ENCODE peak calls at places on chromosome 14, in ten cellular contexts. P, Y, I, W, H, K, B, J, A and Q are unnamed samples. For H3K36me3 and H3K4me1, the result is how much of the 10 kb centered on the place peaks cover.

GRCh38 chr14:73633115-73633514 is 11.7 kb upstream of the DNAL1 start:
- DNase-seq in A (no peak), I (no peak), Y (no peak), H (no peak), J (no peak), B (no peak), K (no peak), P (no peak), W (no peak), Q (no peak)

GRCh38 chr14:80055912-80056801 is 155.1 kb downstream of the DIO2 start:
- DNase-seq in P (no peak), Y (no peak), H (peak), J (peak), B (peak), A (no peak), K (no peak), W (no peak), I (peak), Q (peak)

GRCh38 chr14:51395361-51395849 is 155.4 kb downstream of the TMX1 start:
- DNase-seq in B (peak), H (peak), P (peak), J (peak), I (peak), Y (no peak), W (peak), A (no peak), K (no peak), Q (peak)

GRCh38 chr14:26594148-26594547 is 3.7 kb downstream of the NOVA1 start:
- DNase-seq in Y (no peak), J (peak), I (no peak), B (peak), H (no peak), W (no peak), A (no peak), K (no peak), P (no peak), Q (no peak)

GRCh38 chr14:72608391-72609204 is 285.3 kb downstream of the DPF3 start:
- DNase-seq in W (no peak), B (peak), H (no peak), I (peak), Y (no peak), P (no peak), A (no peak), K (peak), J (peak), Q (no peak)

GRCh38 chr14:20602583-20602982 is 11.4 kb upstream of the RNASE12 start:
- DNase-seq in W (no peak), Y (no peak), J (no peak), P (no peak), H (no peak), A (no peak), I (no peak), B (no peak), K (no peak), Q (no peak)

GRCh38 chr14:51139221-51139681 is 44.3 kb upstream of the TRIM9 start:
- DNase-seq in K (no peak), B (no peak), H (no peak), I (peak), A (no peak), P (no peak), W (no peak), Y (no peak), J (peak), Q (no peak)

GRCh38 chr14:77270361-77271112 is 469 bp downstream of the NGB start:
- DNase-seq in B (no peak), W (no peak), H (no peak), P (peak), K (no peak), Y (no peak), A (no peak), I (no peak), J (no peak), Q (no peak)

GRCh38 chr14:95293474-95293873 is 26.2 kb downstream of the CLMN start:
- DNase-seq in J (no peak), B (no peak), K (no peak), A (no peak), Y (no peak), I (no peak), W (no peak), P (no peak), H (no peak), Q (no peak)

GRCh38 chr14:60197629-60198318 is 32.6 kb upstream of the DHRS7 start:
- DNase-seq in Y (no peak), I (peak), H (no peak), P (peak), K (no peak), W (no peak), J (no peak), A (no peak), B (no peak), Q (no peak)

GRCh38 chr14:81766597-81766996 is 232.9 kb upstream of the SEL1L start:
- DNase-seq in J (no peak), I (no peak), P (no peak), H (no peak), K (no peak), B (no peak), W (no peak), Y (no peak), A (no peak), Q (no peak)

GRCh38 chr14:79842270-79842669 is 369.0 kb downstream of the DIO2 start:
- DNase-seq in A (no peak), B (peak), I (peak), Y (no peak), W (no peak), H (peak), P (no peak), J (peak), K (peak), Q (no peak)

GRCh38 chr14:58718226-58718625 is 80.5 kb downstream of the DACT1 start:
- DNase-seq in H (no peak), P (no peak), J (no peak), K (no peak), Y (no peak), W (no peak), I (no peak), A (no peak), B (no peak), Q (no peak)

GRCh38 chr14:100417466-100417865 is 94.3 kb downstream of the SLC25A47 start:
- DNase-seq in A (no peak), Y (no peak), I (peak), P (no peak), J (peak), B (peak), H (peak), W (no peak), K (peak), Q (peak)

GRCh38 chr14:45118594-45118993 is 15.7 kb downstream of the FKBP3 start:
- DNase-seq in A (no peak), K (no peak), P (no peak), Y (no peak), W (no peak), H (no peak), I (no peak), J (no peak), B (no peak), Q (no peak)
- H3K36me3 ChIP-seq in A (under half), K (half or more), P (under half), Y (under half), W (under half), H (half or more), I (under half), J (under half), B (half or more), Q (half or more)

GRCh38 chr14:35335388-35336092 is 43.4 kb downstream of the PSMA6 start:
- DNase-seq in W (no peak), H (no peak), I (no peak), J (peak), Y (no peak), B (no peak), A (no peak), K (no peak), P (peak), Q (no peak)

GRCh38 chr14:35331605-35332516 is 39.7 kb downstream of the PSMA6 start:
- DNase-seq in Y (no peak), W (no peak), H (no peak), J (peak), K (no peak), A (no peak), B (no peak), I (peak), P (peak), Q (no peak)

GRCh38 chr14:35333797-35334743 is 41.9 kb downstream of the PSMA6 start:
- DNase-seq in K (no peak), H (no peak), P (no peak), I (no peak), Y (no peak), B (no peak), W (no peak), A (peak), J (no peak), Q (no peak)

GRCh38 chr14:35333347-35333730 is 41.2 kb downstream of the PSMA6 start:
- DNase-seq in K (no peak), I (no peak), B (no peak), J (no peak), A (no peak), Y (no peak), H (no peak), P (no peak), W (no peak), Q (peak)

DNA sequence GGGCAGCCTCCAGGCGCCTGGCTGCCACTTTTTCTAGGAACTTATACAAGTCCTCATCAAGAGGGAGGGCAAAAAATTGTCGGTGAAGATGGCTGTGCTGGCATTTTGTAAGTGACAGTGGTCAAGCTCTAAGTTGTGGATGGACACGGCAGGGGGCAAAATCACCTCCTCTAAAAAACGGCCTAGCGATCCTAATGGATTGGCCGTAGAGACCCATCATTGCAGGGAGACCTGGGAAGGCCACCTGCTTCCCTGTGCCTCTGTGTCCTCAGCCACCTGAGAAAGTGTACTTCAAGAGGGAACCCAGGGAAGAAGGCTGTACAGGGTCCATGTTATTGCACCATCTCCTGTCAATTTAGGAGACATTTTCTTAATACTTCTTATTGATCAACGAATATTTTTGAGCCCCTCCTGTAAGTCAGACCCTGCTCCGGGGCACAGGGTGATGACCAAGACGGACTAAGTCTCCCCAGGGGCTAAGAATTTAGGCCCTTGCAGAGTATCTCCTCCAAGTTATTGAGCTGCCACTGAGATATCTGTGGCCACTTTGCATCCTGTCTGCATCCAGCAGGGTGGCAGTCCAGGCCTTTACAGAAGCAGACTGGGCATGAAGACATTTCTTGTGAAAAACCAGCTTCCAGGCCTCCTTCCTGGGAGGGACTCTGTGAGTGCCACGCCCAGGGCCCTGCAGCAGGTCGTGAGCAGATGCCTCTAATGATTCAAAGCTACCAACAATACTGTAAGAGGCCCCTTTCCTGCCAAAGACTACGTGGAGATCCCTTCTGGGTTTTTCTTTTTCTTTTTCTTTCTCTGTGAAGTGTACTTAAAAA is 40.5 kb downstream of the PSMA6 start:
- DNase-seq in H (no peak), I (peak), K (no peak), W (no peak), J (peak), A (peak), B (peak), Y (no peak), P (no peak), Q (peak)
- H3K4me1 ChIP-seq in H (under half), I (half or more), K (half or more), W (under half), J (under half), A (under half), B (under half), Y (under half), P (half or more), Q (under half)

GRCh38 chr14:105475916-105476845 is 1.6 kb downstream of the CRIP2 start:
- DNase-seq in Y (no peak), I (peak), W (no peak), P (no peak), J (peak), H (peak), B (no peak), K (no peak), A (no peak), Q (no peak)

GRCh38 chr14:105479438-105480164 is 5.0 kb downstream of the CRIP2 start:
- DNase-seq in H (no peak), B (no peak), Y (no peak), P (no peak), W (no peak), K (no peak), J (no peak), I (no peak), A (peak), Q (no peak)

GRCh38 chr14:105478624-105479305 is 4.1 kb downstream of the CRIP2 start:
- DNase-seq in B (no peak), Y (no peak), W (no peak), K (no peak), H (no peak), P (no peak), I (no peak), J (no peak), A (peak), Q (no peak)

GRCh38 chr14:105476937-105477658 is 2.5 kb downstream of the CRIP2 start:
- DNase-seq in A (no peak), K (no peak), H (peak), P (no peak), J (no peak), W (no peak), Y (no peak), B (no peak), I (no peak), Q (no peak)

GRCh38 chr14:105477659-105478623 is 3.3 kb downstream of the CRIP2 start:
- DNase-seq in A (peak), P (no peak), Y (peak), K (no peak), B (no peak), J (no peak), I (no peak), W (no peak), H (peak), Q (no peak)
- H3K4me3 ChIP-seq in A (no peak), P (peak), Y (peak), K (peak), B (no peak), J (no peak), I (no peak), W (peak), H (peak), Q (no peak)

GRCh38 chr14:96519970-96520369 is 17.8 kb downstream of the PAPOLA start:
- DNase-seq in W (no peak), J (no peak), B (no peak), H (no peak), P (no peak), A (no peak), Y (no peak), I (no peak), K (no peak), Q (no peak)

GRCh38 chr14:96525452-96525851 is 23.3 kb downstream of the PAPOLA start:
- DNase-seq in I (no peak), H (no peak), J (no peak), W (no peak), B (no peak), P (no peak), A (no peak), K (no peak), Y (no peak), Q (no peak)
- H3K36me3 ChIP-seq in I (under half), H (half or more), J (under half), W (under half), B (half or more), P (under half), A (under half), K (half or more), Y (under half), Q (half or more)

GRCh38 chr14:75249251-75249957 is 29.2 kb upstream of the FOS start:
- DNase-seq in W (no peak), A (peak), H (no peak), I (no peak), P (no peak), K (no peak), Y (peak), J (no peak), B (no peak), Q (no peak)

GRCh38 chr14:75252254-75252837 is 26.3 kb upstream of the FOS start:
- DNase-seq in B (no peak), K (no peak), H (no peak), I (peak), A (no peak), Y (no peak), P (no peak), J (no peak), W (no peak), Q (no peak)

GRCh38 chr14:75250800-75251199 is 27.8 kb upstream of the FOS start:
- DNase-seq in I (no peak), B (no peak), Y (no peak), P (no peak), W (no peak), J (no peak), K (no peak), H (no peak), A (no peak), Q (no peak)

GRCh38 chr14:75247939-75248338 is 30.7 kb upstream of the FOS start:
- DNase-seq in Y (no peak), I (no peak), A (no peak), P (no peak), B (no peak), H (no peak), W (no peak), J (no peak), K (no peak), Q (no peak)

GRCh38 chr14:75249958-75250336 is 28.7 kb upstream of the FOS start:
- DNase-seq in I (no peak), K (no peak), Y (no peak), H (no peak), A (no peak), B (no peak), P (no peak), J (peak), W (no peak), Q (no peak)
- H3K4me1 ChIP-seq in I (under half), K (under half), Y (half or more), H (under half), A (half or more), B (under half), P (under half), J (under half), W (under half), Q (under half)

DNA sequence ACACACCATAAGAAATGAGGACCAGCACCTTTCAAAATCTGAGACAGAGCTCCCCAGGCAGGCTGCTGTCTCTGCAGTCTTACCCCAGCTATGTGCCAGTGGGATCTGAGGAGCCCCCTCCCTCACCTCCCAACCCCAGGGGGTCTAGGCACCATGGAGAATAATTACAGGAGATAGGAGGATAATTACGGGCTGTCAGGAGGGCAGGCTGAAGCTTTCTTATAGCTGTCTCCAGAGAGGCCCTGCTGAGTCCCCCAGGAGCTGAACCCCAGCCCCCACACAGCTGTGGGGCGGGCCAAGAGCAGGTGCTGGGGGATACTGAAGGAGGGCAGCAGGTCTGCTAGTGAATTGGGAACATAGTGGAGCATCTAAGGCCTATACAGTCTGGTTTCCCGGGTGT is 6.8 kb downstream of the CPNE6 start:
- DNase-seq in A (no peak), K (no peak), W (no peak), J (no peak), B (no peak), H (no peak), I (no peak), P (peak), Y (no peak), Q (no peak)
- H3K4me3 ChIP-seq in A (no peak), K (no peak), W (no peak), J (no peak), B (no peak), H (no peak), I (no peak), P (no peak), Y (no peak), Q (no peak)

GRCh38 chr14:92976268-92976667 is 53.3 kb downstream of the CHGA start:
- DNase-seq in Y (no peak), K (no peak), J (no peak), A (no peak), P (no peak), H (no peak), W (no peak), B (no peak), I (no peak), Q (no peak)

GRCh38 chr14:92981726-92982125 is 58.8 kb downstream of the CHGA start:
- DNase-seq in Y (no peak), I (no peak), K (no peak), P (no peak), J (no peak), A (no peak), H (no peak), W (no peak), B (no peak), Q (no peak)

GRCh38 chr14:92974541-92975345 is 51.8 kb downstream of the CHGA start:
- DNase-seq in A (no peak), P (no peak), B (no peak), W (no peak), Y (no peak), J (no peak), H (no peak), K (no peak), I (no peak), Q (no peak)

GRCh38 chr14:92980866-92981265 is 57.9 kb downstream of the CHGA start:
- DNase-seq in B (no peak), Y (no peak), J (no peak), K (no peak), I (no peak), A (no peak), W (no peak), P (no peak), H (no peak), Q (no peak)

GRCh38 chr14:92978229-92979021 is 55.5 kb downstream of the CHGA start:
- DNase-seq in I (no peak), J (no peak), A (peak), B (no peak), W (no peak), Y (no peak), H (no peak), K (no peak), P (no peak), Q (no peak)
- H3K36me3 ChIP-seq in I (under half), J (under half), A (under half), B (under half), W (under half), Y (under half), H (under half), K (under half), P (under half), Q (under half)